ENCODE peak calls at places on chromosomes 1 and 21, in nine cellular contexts. One of them, this sample, is unnamed.

GRCh38 chr21:42582422-42583149 is 68.9 kb downstream of the SLC37A1 start:
- DNase-seq in progenitor cell of endocrine pancreas: no peak
- DNase-seq in HFFc6: no peak
- DNase-seq in GM06990: no peak
- DNase-seq in upper lobe of left lung: no peak
- DNase-seq in A549: no peak
- DNase-seq in lower lobe of right lung: no peak
- DNase-seq in heart left ventricle: no peak
- DNase-seq in fibroblast of pulmonary artery: no peak
- DNase-seq in this sample: no peak

GRCh38 chr1:236494586-236495207 is 29.1 kb upstream of the LGALS8 start:
- DNase-seq in heart left ventricle: no peak
- DNase-seq in A549: no peak
- DNase-seq in lower lobe of right lung: no peak
- DNase-seq in HFFc6: no peak
- DNase-seq in upper lobe of left lung: no peak
- DNase-seq in progenitor cell of endocrine pancreas: no peak
- DNase-seq in GM06990: no peak
- DNase-seq in fibroblast of pulmonary artery: no peak
- DNase-seq in this sample: no peak

GRCh38 chr1:176522310-176522846 is 59.4 kb downstream of the PAPPA2 start:
- DNase-seq in upper lobe of left lung: no peak
- DNase-seq in HFFc6: no peak
- DNase-seq in A549: no peak
- DNase-seq in heart left ventricle: no peak
- DNase-seq in progenitor cell of endocrine pancreas: no peak
- DNase-seq in GM06990: no peak
- DNase-seq in lower lobe of right lung: no peak
- DNase-seq in fibroblast of pulmonary artery: no peak
- DNase-seq in this sample: no peak

GRCh38 chr1:117365350-117366280 is 1.6 kb upstream of the MAN1A2 start:
- DNase-seq in A549: no peak
- DNase-seq in fibroblast of pulmonary artery: peak
- DNase-seq in progenitor cell of endocrine pancreas: no peak
- DNase-seq in heart left ventricle: no peak
- DNase-seq in HFFc6: peak
- DNase-seq in lower lobe of right lung: no peak
- DNase-seq in GM06990: no peak
- DNase-seq in upper lobe of left lung: no peak
- DNase-seq in this sample: no peak

GRCh38 chr1:185834371-185834900 is 100.2 kb downstream of the HMCN1 start:
- DNase-seq in HFFc6: no peak
- DNase-seq in heart left ventricle: no peak
- DNase-seq in progenitor cell of endocrine pancreas: no peak
- DNase-seq in fibroblast of pulmonary artery: peak
- DNase-seq in GM06990: no peak
- DNase-seq in A549: no peak
- DNase-seq in lower lobe of right lung: no peak
- DNase-seq in upper lobe of left lung: no peak
- DNase-seq in this sample: no peak

GRCh38 chr1:215001419-215002021 is 81.0 kb upstream of the KCNK2 start:
- DNase-seq in progenitor cell of endocrine pancreas: no peak
- DNase-seq in upper lobe of left lung: no peak
- DNase-seq in lower lobe of right lung: no peak
- DNase-seq in GM06990: peak
- DNase-seq in A549: no peak
- DNase-seq in fibroblast of pulmonary artery: no peak
- DNase-seq in HFFc6: no peak
- DNase-seq in heart left ventricle: no peak
- DNase-seq in this sample: no peak

GRCh38 chr1:147800852-147801251 is 40.5 kb upstream of the GJA5 start:
- DNase-seq in progenitor cell of endocrine pancreas: no peak
- DNase-seq in heart left ventricle: no peak
- DNase-seq in fibroblast of pulmonary artery: peak
- DNase-seq in A549: no peak
- DNase-seq in lower lobe of right lung: no peak
- DNase-seq in HFFc6: no peak
- DNase-seq in upper lobe of left lung: no peak
- DNase-seq in GM06990: no peak
- DNase-seq in this sample: no peak

GRCh38 chr1:193437785-193438184 is 251.4 kb upstream of the B3GALT2 start:
- DNase-seq in GM06990: peak
- DNase-seq in heart left ventricle: no peak
- DNase-seq in upper lobe of left lung: no peak
- DNase-seq in fibroblast of pulmonary artery: no peak
- DNase-seq in lower lobe of right lung: no peak
- DNase-seq in HFFc6: no peak
- DNase-seq in A549: no peak
- DNase-seq in progenitor cell of endocrine pancreas: no peak
- DNase-seq in this sample: no peak

GRCh38 chr1:84402060-84402459 is 3.8 kb downstream of the DNASE2B start:
- DNase-seq in fibroblast of pulmonary artery: no peak
- DNase-seq in progenitor cell of endocrine pancreas: no peak
- DNase-seq in heart left ventricle: no peak
- DNase-seq in A549: no peak
- DNase-seq in upper lobe of left lung: no peak
- DNase-seq in lower lobe of right lung: no peak
- DNase-seq in GM06990: no peak
- DNase-seq in HFFc6: peak
- DNase-seq in this sample: no peak

GRCh38 chr1:3051270-3052268 is 17.4 kb upstream of the PRDM16 start:
- DNase-seq in GM06990: no peak
- DNase-seq in lower lobe of right lung: no peak
- DNase-seq in progenitor cell of endocrine pancreas: no peak
- DNase-seq in heart left ventricle: peak
- DNase-seq in HFFc6: no peak
- DNase-seq in upper lobe of left lung: peak
- DNase-seq in fibroblast of pulmonary artery: no peak
- DNase-seq in A549: no peak
- DNase-seq in this sample: no peak

GRCh38 chr1:12251442-12251841 is 21.6 kb downstream of the VPS13D start:
- DNase-seq in lower lobe of right lung: no peak
- DNase-seq in A549: no peak
- DNase-seq in fibroblast of pulmonary artery: no peak
- DNase-seq in upper lobe of left lung: no peak
- DNase-seq in GM06990: no peak
- DNase-seq in progenitor cell of endocrine pancreas: no peak
- DNase-seq in heart left ventricle: no peak
- DNase-seq in HFFc6: no peak
- DNase-seq in this sample: no peak

GRCh38 chr1:155962599-155963211 is 15.6 kb downstream of the ARHGEF2 start:
- DNase-seq in lower lobe of right lung: peak
- DNase-seq in GM06990: no peak
- DNase-seq in HFFc6: no peak
- DNase-seq in A549: no peak
- DNase-seq in fibroblast of pulmonary artery: peak
- DNase-seq in progenitor cell of endocrine pancreas: no peak
- DNase-seq in heart left ventricle: peak
- DNase-seq in upper lobe of left lung: peak
- DNase-seq in this sample: no peak

GRCh38 chr1:155960081-155960745 is 18.1 kb downstream of the ARHGEF2 start:
- DNase-seq in upper lobe of left lung: no peak
- DNase-seq in A549: no peak
- DNase-seq in progenitor cell of endocrine pancreas: no peak
- DNase-seq in fibroblast of pulmonary artery: no peak
- DNase-seq in HFFc6: no peak
- DNase-seq in heart left ventricle: no peak
- DNase-seq in GM06990: no peak
- DNase-seq in lower lobe of right lung: no peak
- DNase-seq in this sample: no peak

GRCh38 chr1:155964193-155964592 is 14.2 kb downstream of the ARHGEF2 start:
- DNase-seq in progenitor cell of endocrine pancreas: no peak
- DNase-seq in GM06990: no peak
- DNase-seq in heart left ventricle: no peak
- DNase-seq in lower lobe of right lung: no peak
- DNase-seq in upper lobe of left lung: no peak
- DNase-seq in HFFc6: no peak
- DNase-seq in A549: no peak
- DNase-seq in fibroblast of pulmonary artery: no peak
- DNase-seq in this sample: no peak

GRCh38 chr1:155966135-155966534 is 12.2 kb downstream of the ARHGEF2 start:
- DNase-seq in progenitor cell of endocrine pancreas: no peak
- DNase-seq in upper lobe of left lung: no peak
- DNase-seq in HFFc6: no peak
- DNase-seq in A549: no peak
- DNase-seq in GM06990: no peak
- DNase-seq in heart left ventricle: no peak
- DNase-seq in fibroblast of pulmonary artery: no peak
- DNase-seq in lower lobe of right lung: no peak
- DNase-seq in this sample: no peak

DNA sequence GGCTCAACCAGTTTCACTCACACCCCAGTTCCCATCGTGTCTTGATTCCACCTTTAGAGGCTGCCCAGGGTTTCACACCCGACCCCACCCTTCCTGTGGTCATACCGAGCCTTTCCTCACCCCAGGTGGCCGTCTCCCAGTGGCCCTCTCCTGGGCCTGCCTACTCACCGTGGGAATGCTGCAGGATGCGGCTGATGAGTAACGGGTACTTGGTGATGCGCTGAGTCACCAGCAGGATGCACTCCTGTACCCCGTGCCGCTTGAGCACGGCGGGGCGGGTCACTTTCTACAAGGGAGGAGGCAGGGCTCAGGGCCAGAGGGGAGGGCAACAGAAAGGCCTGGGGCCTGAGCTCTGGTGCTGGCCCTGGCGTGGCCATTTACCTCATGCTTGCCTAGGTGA is 16.4 kb downstream of the ARHGEF2 start:
- DNase-seq in upper lobe of left lung: peak
- DNase-seq in progenitor cell of endocrine pancreas: no peak
- DNase-seq in GM06990: no peak
- DNase-seq in A549: peak
- DNase-seq in heart left ventricle: peak
- DNase-seq in lower lobe of right lung: no peak
- DNase-seq in HFFc6: peak
- DNase-seq in fibroblast of pulmonary artery: peak
- DNase-seq in this sample: peak
- TF ChIP-seq CTCF in upper lobe of left lung: peak
- TF ChIP-seq CTCF in progenitor cell of endocrine pancreas: no peak
- TF ChIP-seq CTCF in GM06990: peak
- TF ChIP-seq CTCF in A549: peak
- TF ChIP-seq CTCF in heart left ventricle: peak
- TF ChIP-seq CTCF in lower lobe of right lung: peak
- TF ChIP-seq CTCF in HFFc6: peak
- TF ChIP-seq CTCF in fibroblast of pulmonary artery: peak
- TF ChIP-seq CTCF in this sample: peak

GRCh38 chr1:159700312-159700711 is 14.1 kb downstream of the CRP start:
- DNase-seq in A549: no peak
- DNase-seq in lower lobe of right lung: no peak
- DNase-seq in HFFc6: no peak
- DNase-seq in progenitor cell of endocrine pancreas: no peak
- DNase-seq in heart left ventricle: no peak
- DNase-seq in GM06990: no peak
- DNase-seq in upper lobe of left lung: no peak
- DNase-seq in fibroblast of pulmonary artery: no peak
- DNase-seq in this sample: no peak
- TF ChIP-seq CTCF in A549: no peak
- TF ChIP-seq CTCF in lower lobe of right lung: no peak
- TF ChIP-seq CTCF in HFFc6: peak
- TF ChIP-seq CTCF in progenitor cell of endocrine pancreas: no peak
- TF ChIP-seq CTCF in heart left ventricle: no peak
- TF ChIP-seq CTCF in GM06990: no peak
- TF ChIP-seq CTCF in upper lobe of left lung: no peak
- TF ChIP-seq CTCF in fibroblast of pulmonary artery: no peak
- TF ChIP-seq CTCF in this sample: no peak

GRCh38 chr1:91406773-91407389 is 2.2 kb upstream of the HFM1 start:
- DNase-seq in A549: peak
- DNase-seq in GM06990: no peak
- DNase-seq in lower lobe of right lung: no peak
- DNase-seq in upper lobe of left lung: no peak
- DNase-seq in progenitor cell of endocrine pancreas: no peak
- DNase-seq in fibroblast of pulmonary artery: peak
- DNase-seq in heart left ventricle: no peak
- DNase-seq in HFFc6: no peak
- DNase-seq in this sample: no peak
- TF ChIP-seq CTCF in A549: peak
- TF ChIP-seq CTCF in GM06990: no peak
- TF ChIP-seq CTCF in lower lobe of right lung: no peak
- TF ChIP-seq CTCF in upper lobe of left lung: no peak
- TF ChIP-seq CTCF in progenitor cell of endocrine pancreas: peak
- TF ChIP-seq CTCF in fibroblast of pulmonary artery: peak
- TF ChIP-seq CTCF in heart left ventricle: peak
- TF ChIP-seq CTCF in HFFc6: peak
- TF ChIP-seq CTCF in this sample: peak

DNA sequence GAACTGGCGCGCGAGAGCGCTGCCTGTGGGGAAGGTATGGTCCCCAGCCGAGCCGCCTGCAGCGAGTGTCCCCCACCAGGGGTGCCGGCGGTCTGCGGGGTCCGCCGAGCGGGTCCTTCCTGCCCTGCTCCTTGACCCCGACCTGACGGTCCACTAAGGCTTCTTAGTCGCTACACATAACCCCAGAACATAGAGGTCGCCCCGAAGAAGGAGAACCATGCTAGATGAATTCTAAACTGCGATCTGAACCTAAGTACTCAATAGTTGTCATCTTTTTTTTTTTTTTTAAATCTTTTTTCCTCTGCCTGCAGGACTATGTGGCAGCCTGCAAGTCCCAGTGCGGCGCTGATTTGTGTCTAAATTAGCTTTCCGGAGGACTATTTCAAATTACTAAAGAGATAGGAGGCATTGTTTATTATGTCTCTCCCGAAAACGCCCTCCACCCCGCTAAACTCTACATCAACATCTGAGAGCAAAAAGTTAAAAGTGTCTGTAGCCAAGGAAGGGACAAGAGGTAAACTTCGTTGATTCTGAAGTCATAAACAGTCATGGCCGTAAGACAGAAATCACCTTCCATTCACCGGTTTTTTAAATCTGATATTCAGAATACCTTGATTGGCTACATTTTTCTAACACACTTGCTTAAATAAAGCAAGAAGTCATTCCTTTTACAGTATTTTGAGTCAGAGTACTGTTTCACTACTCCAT is 476 bp downstream of the AXDND1 start:
- DNase-seq in progenitor cell of endocrine pancreas: no peak
- DNase-seq in HFFc6: no peak
- DNase-seq in fibroblast of pulmonary artery: peak
- DNase-seq in GM06990: no peak
- DNase-seq in upper lobe of left lung: no peak
- DNase-seq in lower lobe of right lung: no peak
- DNase-seq in A549: peak
- DNase-seq in heart left ventricle: no peak
- DNase-seq in this sample: no peak
- TF ChIP-seq CTCF in progenitor cell of endocrine pancreas: peak
- TF ChIP-seq CTCF in HFFc6: no peak
- TF ChIP-seq CTCF in fibroblast of pulmonary artery: no peak
- TF ChIP-seq CTCF in GM06990: no peak
- TF ChIP-seq CTCF in upper lobe of left lung: no peak
- TF ChIP-seq CTCF in lower lobe of right lung: no peak
- TF ChIP-seq CTCF in A549: no peak
- TF ChIP-seq CTCF in heart left ventricle: no peak
- TF ChIP-seq CTCF in this sample: no peak

DNA sequence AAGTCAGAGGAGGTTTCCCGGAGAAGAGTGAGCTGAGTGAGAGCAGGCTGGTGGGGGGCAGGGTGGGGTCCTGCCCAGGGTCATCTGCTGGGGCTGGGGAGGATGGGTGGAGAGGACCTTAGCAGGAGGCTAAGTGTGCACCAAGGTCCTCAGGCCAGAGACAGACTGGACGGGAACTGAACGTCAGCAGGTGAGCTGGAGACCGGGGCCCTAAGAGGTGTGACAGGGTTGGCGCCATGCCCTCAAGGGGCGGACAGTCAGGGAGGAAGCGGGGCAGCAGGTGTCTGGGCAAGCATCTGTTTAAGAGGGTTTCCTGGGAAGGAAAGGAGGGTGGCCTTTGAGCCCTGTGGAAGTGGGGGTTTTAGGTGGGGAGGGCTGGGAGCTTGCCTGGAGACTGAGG is 13.6 kb upstream of the PTPN7 start:
- DNase-seq in heart left ventricle: no peak
- DNase-seq in HFFc6: no peak
- DNase-seq in A549: no peak
- DNase-seq in GM06990: no peak
- DNase-seq in upper lobe of left lung: no peak
- DNase-seq in lower lobe of right lung: no peak
- DNase-seq in fibroblast of pulmonary artery: no peak
- DNase-seq in progenitor cell of endocrine pancreas: no peak
- DNase-seq in this sample: no peak
- TF ChIP-seq CTCF in heart left ventricle: no peak
- TF ChIP-seq CTCF in HFFc6: no peak
- TF ChIP-seq CTCF in A549: no peak
- TF ChIP-seq CTCF in GM06990: no peak
- TF ChIP-seq CTCF in upper lobe of left lung: no peak
- TF ChIP-seq CTCF in lower lobe of right lung: no peak
- TF ChIP-seq CTCF in fibroblast of pulmonary artery: no peak
- TF ChIP-seq CTCF in progenitor cell of endocrine pancreas: no peak
- TF ChIP-seq CTCF in this sample: no peak